ENCODE peak calls at places on chromosomes 3 and 15, in nine cellular contexts. U is colonic mucosa; I is tibial nerve; B is uterus; F is heart left ventricle; G is dorsolateral prefrontal cortex; K is upper lobe of right lung; L is sigmoid colon; O is CD4-positive, alpha-beta T cell. E is an unnamed sample.

GRCh38 chr15:35136552-35136951 is 51.5 kb upstream of the NANOGP8 start:
- DNase-seq in O (no peak), I (no peak), G (no peak), F (no peak), B (no peak), L (no peak), U (no peak), K (no peak), E (no peak)

GRCh38 chr3:58800940-58801339 is 134.4 kb upstream of the FAM3D start:
- DNase-seq in K (no peak), B (no peak), O (no peak), L (no peak), F (no peak), I (no peak), G (no peak), U (no peak), E (no peak)

GRCh38 chr3:108406661-108407206 is 103.7 kb downstream of the MYH15 start:
- DNase-seq in O (peak; percentile 3), U (peak; percentile 84), I (no peak), K (no peak), B (no peak), F (no peak), L (no peak), G (no peak), E (peak; percentile 25)

GRCh38 chr3:73656241-73656890 is 31.6 kb upstream of the PDZRN3 start:
- DNase-seq in G (no peak), O (no peak), F (no peak), U (no peak), I (no peak), L (no peak), B (no peak), K (no peak), E (no peak)

GRCh38 chr3:112134335-112135124 is 1.5 kb upstream of the GCSAM start:
- DNase-seq in I (no peak), K (no peak), G (no peak), B (no peak), O (peak; percentile 23), L (no peak), U (no peak), F (no peak), E (no peak)

GRCh38 chr15:45167631-45168205 is 20.0 kb downstream of the SHF start:
- DNase-seq in I (no peak), U (no peak), L (no peak), O (no peak), K (no peak), G (no peak), B (no peak), F (no peak), E (no peak)

GRCh38 chr3:24149032-24149431 is 203.9 kb downstream of the NR1D2 start:
- DNase-seq in G (no peak), K (no peak), U (no peak), B (no peak), O (no peak), F (no peak), L (no peak), I (no peak), E (no peak)

GRCh38 chr3:142618917-142619401 is 22.8 kb downstream of the PLS1 start:
- DNase-seq in F (no peak), U (peak; percentile 67), O (no peak), G (no peak), L (no peak), K (no peak), I (no peak), B (no peak), E (peak; percentile 64)

GRCh38 chr3:157428957-157429356 is 7.7 kb upstream of the PTX3 start:
- DNase-seq in K (no peak), L (no peak), O (no peak), G (no peak), B (no peak), F (no peak), I (no peak), U (no peak), E (no peak)

GRCh38 chr3:118884748-118885206 is 149.9 kb downstream of the IGSF11 start:
- DNase-seq in F (peak; percentile 67), O (peak; percentile 70), I (peak; percentile 62), U (peak; percentile 71), L (no peak), K (peak; percentile 86), G (peak; percentile 86), B (no peak), E (no peak)

GRCh38 chr15:99386429-99386828 is 135.1 kb downstream of the LRRC28 start:
- DNase-seq in O (no peak), U (no peak), B (no peak), G (no peak), K (no peak), L (no peak), I (no peak), F (no peak), E (no peak)

GRCh38 chr15:38562278-38562677 is 2.3 kb downstream of the RASGRP1 start:
- DNase-seq in U (no peak), O (no peak), G (no peak), I (no peak), F (no peak), L (no peak), B (no peak), K (no peak), E (no peak)

GRCh38 chr15:67917636-67918035 is 77.8 kb upstream of the RNU6-1 start:
- DNase-seq in F (no peak), G (no peak), O (no peak), L (no peak), B (no peak), U (no peak), I (no peak), K (no peak), E (no peak)

GRCh38 chr3:45644467-45645201 is 44.6 kb upstream of the SACM1L start:
- DNase-seq in G (no peak), K (no peak), U (no peak), I (no peak), B (no peak), O (no peak), F (no peak), L (no peak), E (peak; percentile 84)

GRCh38 chr3:131802029-131802428 is 232.8 kb downstream of the CPNE4 start:
- DNase-seq in G (no peak), F (no peak), I (no peak), K (no peak), L (no peak), O (no peak), U (no peak), B (no peak), E (no peak)

GRCh38 chr15:67142142-67143092 is 77.0 kb downstream of the SMAD3 start:
- DNase-seq in L (peak; percentile 80), K (no peak), I (no peak), G (no peak), O (no peak), U (no peak), F (peak; percentile 58), B (peak; percentile 49), E (no peak)

GRCh38 chr3:39809181-39809994 is at the start of gene MYRIP:
- DNase-seq in I (no peak), F (peak; percentile 55), K (peak; percentile 91), U (peak; percentile 65), L (peak; percentile 69), O (no peak), B (peak; percentile 20), G (peak; percentile 50), E (no peak)

GRCh38 chr3:71103430-71103881 is 480.1 kb downstream of the FOXP1 start:
- DNase-seq in L (peak; percentile 73), I (peak; percentile 21), F (peak; percentile 67), U (peak; percentile 76), K (peak; percentile 66), O (no peak), G (no peak), B (peak; percentile 23), E (no peak)

GRCh38 chr15:77984446-77984861 is 93.1 kb downstream of the TBC1D2B start:
- DNase-seq in L (no peak), I (no peak), U (no peak), O (no peak), K (peak; percentile 44), F (no peak), B (no peak), G (peak; percentile 23), E (no peak)

GRCh38 chr3:186359078-186359477 is 3.0 kb downstream of the DGKG start:
- DNase-seq in K (no peak), L (no peak), O (no peak), G (no peak), U (no peak), I (no peak), B (no peak), F (no peak), E (no peak)

GRCh38 chr15:70854669-70854976 is 666 bp upstream of the LARP6 start:
- DNase-seq in K (no peak), L (no peak), G (no peak), U (no peak), I (no peak), B (no peak), O (no peak), F (no peak), E (peak; percentile 54)
- TF ChIP-seq CTCF in K (no peak), L (no peak), G (peak; percentile 20), U (no peak), I (no peak), B (peak; percentile 15), O (no peak), F (no peak), E (peak; percentile 63)

DNA sequence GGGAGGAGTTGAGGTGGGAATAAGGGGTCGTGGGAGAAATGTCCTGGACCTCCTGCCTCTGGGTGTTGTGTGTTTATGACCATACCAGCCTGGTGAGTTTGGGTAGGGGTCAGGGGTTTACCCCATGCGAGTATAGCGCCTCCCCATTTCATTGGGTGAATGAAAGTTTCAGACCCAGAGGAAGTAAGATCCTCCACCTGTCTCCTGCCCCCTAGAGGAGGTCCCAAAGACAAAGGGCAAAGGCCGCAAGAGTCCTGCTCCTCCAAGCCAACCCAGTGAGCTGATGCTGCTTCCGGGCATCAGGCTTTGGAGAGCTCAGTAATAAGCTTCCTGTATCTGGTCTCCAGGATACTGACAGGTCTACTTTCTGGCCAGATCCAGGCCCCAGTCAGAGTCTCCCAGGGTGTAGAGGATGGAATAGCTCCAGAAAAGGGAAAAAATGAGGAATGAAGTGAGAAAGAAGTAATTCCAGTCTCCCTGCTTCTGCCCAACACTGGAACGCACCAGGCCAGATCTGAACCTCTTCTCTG is 6.4 kb upstream of the TBC1D21 start:
- DNase-seq in K (no peak), L (no peak), O (no peak), F (no peak), G (no peak), U (no peak), I (no peak), B (no peak), E (no peak)
- H3K27me3 ChIP-seq in K (peaks cover 35% of the 10 kb centered on the region), L (peaks cover 15% of the 10 kb centered on the region), O (peaks cover 24% of the 10 kb centered on the region), F (no peaks in the 10 kb centered on the region), G (peaks cover 5% of the 10 kb centered on the region), U (no peaks in the 10 kb centered on the region), I (peaks cover 33% of the 10 kb centered on the region), B (no peaks in the 10 kb centered on the region), E (peaks cover 87% of the 10 kb centered on the region)

DNA sequence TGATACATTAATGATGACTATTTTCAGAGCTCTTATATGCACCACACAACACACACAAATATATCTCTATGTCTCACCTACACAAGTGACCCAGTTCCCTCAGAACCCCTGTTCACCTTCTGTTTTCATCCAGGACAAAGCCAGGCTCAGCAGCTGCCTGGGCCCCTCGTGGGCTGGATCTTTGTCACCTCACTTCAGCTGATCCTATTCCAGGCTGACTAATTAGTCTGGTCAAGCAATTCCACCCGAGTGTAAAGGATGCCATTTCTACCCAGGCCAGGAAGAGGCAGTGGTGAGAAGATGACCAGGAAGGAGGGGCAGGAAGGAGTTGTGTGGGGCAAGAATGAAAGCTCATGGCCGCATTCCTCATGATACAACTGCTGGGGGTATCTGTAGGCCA is 62.3 kb downstream of the DHX30 start:
- DNase-seq in F (no peak), U (no peak), I (no peak), L (no peak), G (no peak), B (no peak), K (no peak), O (no peak), E (no peak)
- TF ChIP-seq CTCF in F (no peak), U (no peak), I (no peak), L (no peak), G (no peak), B (no peak), K (no peak), O (no peak), E (no peak)

GRCh38 chr3:183203670-183204069 is 41.1 kb upstream of the LAMP3 start:
- DNase-seq in U (no peak), I (no peak), F (no peak), G (no peak), O (no peak), B (no peak), K (no peak), L (no peak), E (no peak)
- H3K27me3 ChIP-seq in U (no peaks in the 10 kb centered on the region), I (no peaks in the 10 kb centered on the region), F (no peaks in the 10 kb centered on the region), G (no peaks in the 10 kb centered on the region), O (no peaks in the 10 kb centered on the region), B (no peaks in the 10 kb centered on the region), K (no peaks in the 10 kb centered on the region), L (no peaks in the 10 kb centered on the region), E (no peaks in the 10 kb centered on the region)